ENCODE peak calls at places on chromosomes 4 and X, in six cellular contexts. One of them, this sample, is unnamed.

GRCh38 chrX:133745361-133745760 is 240.0 kb downstream of the GPC3 start:
- DNase-seq in SK-N-SH: no peak
- DNase-seq in HepG2: no peak
- DNase-seq in GM12878: no peak
- DNase-seq in H1: no peak
- DNase-seq in K562: no peak
- DNase-seq in this sample: no peak

GRCh38 chr4:2338754-2339457 is 77.0 kb upstream of the MXD4 start:
- DNase-seq in SK-N-SH: no peak
- DNase-seq in H1: no peak
- DNase-seq in K562: no peak
- DNase-seq in HepG2: no peak
- DNase-seq in GM12878: no peak
- DNase-seq in this sample: no peak

GRCh38 chr4:177214935-177215334 is 94.7 kb upstream of the NEIL3 start:
- DNase-seq in K562: no peak
- DNase-seq in SK-N-SH: no peak
- DNase-seq in HepG2: no peak
- DNase-seq in GM12878: no peak
- DNase-seq in H1: no peak
- DNase-seq in this sample: no peak

GRCh38 chrX:39848243-39848642 is 249.5 kb downstream of the BCOR start:
- DNase-seq in K562: peak; percentile 37
- DNase-seq in HepG2: no peak
- DNase-seq in H1: no peak
- DNase-seq in GM12878: no peak
- DNase-seq in SK-N-SH: no peak
- DNase-seq in this sample: no peak

GRCh38 chr4:28313729-28314713 is 1453.4 kb downstream of the STIM2 start:
- DNase-seq in HepG2: no peak
- DNase-seq in K562: no peak
- DNase-seq in GM12878: no peak
- DNase-seq in H1: no peak
- DNase-seq in SK-N-SH: no peak
- DNase-seq in this sample: no peak

GRCh38 chr4:122838034-122838433 is 11.4 kb downstream of the FGF2 start:
- DNase-seq in GM12878: no peak
- DNase-seq in SK-N-SH: no peak
- DNase-seq in K562: no peak
- DNase-seq in H1: no peak
- DNase-seq in HepG2: no peak
- DNase-seq in this sample: no peak

GRCh38 chr4:185936650-185937376 is 124.8 kb upstream of the SORBS2 start:
- DNase-seq in SK-N-SH: no peak
- DNase-seq in K562: no peak
- DNase-seq in H1: no peak
- DNase-seq in GM12878: no peak
- DNase-seq in HepG2: no peak
- DNase-seq in this sample: no peak

GRCh38 chr4:154049457-154050181 is 260.7 kb upstream of the SFRP2 start:
- DNase-seq in HepG2: peak; percentile 9
- DNase-seq in H1: peak; percentile 17
- DNase-seq in GM12878: no peak
- DNase-seq in SK-N-SH: peak; percentile 39
- DNase-seq in K562: peak; percentile 14
- DNase-seq in this sample: peak; percentile 16

GRCh38 chrX:97000682-97001393 is 117.1 kb downstream of the RPA4 start:
- DNase-seq in GM12878: no peak
- DNase-seq in SK-N-SH: no peak
- DNase-seq in HepG2: no peak
- DNase-seq in K562: no peak
- DNase-seq in H1: no peak
- DNase-seq in this sample: no peak

GRCh38 chr4:153205028-153205648 is 895 bp downstream of the TRIM2 start:
- DNase-seq in K562: peak; percentile 34
- DNase-seq in HepG2: peak; percentile 45
- DNase-seq in GM12878: peak; percentile 24
- DNase-seq in H1: no peak
- DNase-seq in SK-N-SH: no peak
- DNase-seq in this sample: no peak

GRCh38 chr4:181523973-181524372 is 719.2 kb upstream of the TENM3 start:
- DNase-seq in SK-N-SH: no peak
- DNase-seq in H1: no peak
- DNase-seq in HepG2: no peak
- DNase-seq in K562: no peak
- DNase-seq in GM12878: no peak
- DNase-seq in this sample: no peak
- TF ChIP-seq SIN3A in SK-N-SH: no peak
- TF ChIP-seq SIN3A in H1: no peak
- TF ChIP-seq SIN3A in HepG2: no peak
- TF ChIP-seq SIN3A in K562: no peak
- TF ChIP-seq SIN3A in GM12878: no peak
- TF ChIP-seq SIN3A in this sample: no peak

GRCh38 chrX:16320765-16321355 is 153.6 kb downstream of the MAGEB17 start:
- DNase-seq in SK-N-SH: no peak
- DNase-seq in GM12878: no peak
- DNase-seq in H1: no peak
- DNase-seq in K562: no peak
- DNase-seq in HepG2: no peak
- DNase-seq in this sample: no peak
- TF ChIP-seq JUND in SK-N-SH: peak; percentile 42
- TF ChIP-seq JUND in GM12878: no peak
- TF ChIP-seq JUND in H1: no peak
- TF ChIP-seq JUND in K562: no peak
- TF ChIP-seq JUND in HepG2: no peak
- TF ChIP-seq JUND in this sample: no peak

DNA sequence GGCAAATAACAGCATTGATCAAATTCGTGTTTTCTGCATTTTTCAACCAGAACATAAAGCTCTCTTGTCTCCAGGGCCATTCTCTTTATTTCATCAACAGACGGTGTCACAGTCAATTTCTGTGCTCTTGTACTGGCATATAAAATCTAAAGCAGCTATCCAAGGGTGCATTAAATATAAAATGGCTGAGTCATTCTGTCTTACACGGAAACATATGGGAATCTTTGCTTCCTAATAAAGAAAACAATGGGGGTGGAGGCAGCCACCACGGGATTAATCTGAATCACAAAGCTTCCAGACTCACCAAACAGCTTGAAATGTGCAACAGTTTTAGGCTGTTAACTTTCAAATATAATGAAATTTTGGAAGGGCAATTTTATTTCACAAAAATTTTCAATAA is 132.6 kb downstream of the IL15 start:
- DNase-seq in H1: no peak
- DNase-seq in K562: no peak
- DNase-seq in SK-N-SH: no peak
- DNase-seq in HepG2: no peak
- DNase-seq in GM12878: no peak
- DNase-seq in this sample: no peak
- TF ChIP-seq SIN3A in H1: no peak
- TF ChIP-seq SIN3A in K562: no peak
- TF ChIP-seq SIN3A in SK-N-SH: no peak
- TF ChIP-seq SIN3A in HepG2: no peak
- TF ChIP-seq SIN3A in GM12878: no peak
- TF ChIP-seq SIN3A in this sample: no peak

GRCh38 chr4:113179091-113179490 is 129.6 kb downstream of the ANK2 start:
- DNase-seq in K562: no peak
- DNase-seq in HepG2: no peak
- DNase-seq in H1: no peak
- DNase-seq in GM12878: no peak
- DNase-seq in SK-N-SH: no peak
- DNase-seq in this sample: no peak
- TF ChIP-seq JUND in K562: no peak
- TF ChIP-seq JUND in HepG2: no peak
- TF ChIP-seq JUND in H1: no peak
- TF ChIP-seq JUND in GM12878: no peak
- TF ChIP-seq JUND in SK-N-SH: no peak
- TF ChIP-seq JUND in this sample: no peak

GRCh38 chrX:110852180-110852579 is 56.6 kb upstream of the CHRDL1 start:
- DNase-seq in GM12878: no peak
- DNase-seq in SK-N-SH: peak; percentile 42
- DNase-seq in H1: no peak
- DNase-seq in HepG2: no peak
- DNase-seq in K562: peak; percentile 21
- DNase-seq in this sample: no peak
- TF ChIP-seq SIN3A in GM12878: no peak
- TF ChIP-seq SIN3A in SK-N-SH: no peak
- TF ChIP-seq SIN3A in H1: no peak
- TF ChIP-seq SIN3A in HepG2: no peak
- TF ChIP-seq SIN3A in K562: no peak
- TF ChIP-seq SIN3A in this sample: no peak

DNA sequence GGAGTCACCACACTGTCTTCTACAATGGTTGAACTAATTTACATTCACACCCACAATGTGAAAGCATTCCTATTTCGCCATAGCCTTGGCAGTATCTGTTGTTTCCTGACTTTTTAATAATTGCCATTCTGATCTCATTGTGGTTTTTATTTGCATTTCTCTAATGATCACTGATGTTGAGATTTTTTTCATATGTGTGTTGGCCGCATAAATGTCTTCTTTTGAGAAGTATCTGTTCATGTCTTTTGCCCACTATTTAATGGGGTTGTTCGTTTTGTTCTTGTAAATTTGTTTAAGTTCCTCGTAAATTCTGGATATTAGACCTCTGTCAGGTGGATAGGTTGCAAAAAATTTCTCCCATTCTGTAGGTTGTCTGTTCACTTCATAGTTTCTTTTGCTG is 519.1 kb downstream of the STPG2 start:
- DNase-seq in H1: no peak
- DNase-seq in SK-N-SH: no peak
- DNase-seq in HepG2: no peak
- DNase-seq in K562: no peak
- DNase-seq in GM12878: no peak
- DNase-seq in this sample: no peak
- TF ChIP-seq JUND in H1: no peak
- TF ChIP-seq JUND in SK-N-SH: no peak
- TF ChIP-seq JUND in HepG2: no peak
- TF ChIP-seq JUND in K562: no peak
- TF ChIP-seq JUND in GM12878: no peak
- TF ChIP-seq JUND in this sample: no peak

DNA sequence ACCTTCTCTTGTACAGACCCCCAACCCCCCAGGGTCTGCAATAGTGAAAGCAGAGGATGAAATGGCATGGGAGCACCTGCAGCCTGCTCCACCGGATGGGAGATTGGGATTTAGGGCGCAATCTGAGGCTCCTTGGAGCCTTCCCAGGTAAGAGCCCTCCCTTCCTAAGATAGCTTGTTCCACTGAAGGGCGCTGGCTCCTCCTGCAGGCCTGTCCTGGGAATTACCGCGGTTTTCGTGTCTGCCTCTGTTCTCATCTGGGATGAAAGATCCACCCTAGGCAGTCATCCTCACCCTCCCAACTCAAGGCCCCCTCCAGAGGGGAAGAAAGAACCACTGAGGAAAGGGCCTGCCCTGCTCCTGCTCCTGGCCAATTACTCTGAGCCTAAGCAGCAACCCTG is 547.6 kb downstream of the SMARCA1 start:
- DNase-seq in HepG2: peak; percentile 23
- DNase-seq in K562: peak; percentile 6
- DNase-seq in SK-N-SH: peak; percentile 41
- DNase-seq in GM12878: no peak
- DNase-seq in H1: peak; percentile 31
- DNase-seq in this sample: no peak
- TF ChIP-seq SIN3A in HepG2: no peak
- TF ChIP-seq SIN3A in K562: no peak
- TF ChIP-seq SIN3A in SK-N-SH: no peak
- TF ChIP-seq SIN3A in GM12878: no peak
- TF ChIP-seq SIN3A in H1: no peak
- TF ChIP-seq SIN3A in this sample: no peak

This sample was measured in HCT116.